ENCODE peak calls at places on chromosomes 6 and 20, in eight cellular contexts. One of them, this sample, is unnamed.

GRCh38 chr6:157323114-157323923 is at the start of gene TMEM242:
- DNase-seq in NCI-H774: no peak
- DNase-seq in fibroblast of lung: peak
- DNase-seq in CD8-positive, alpha-beta memory T cell: peak
- DNase-seq in DMS79 treated with DMSO at 0.1 percent for 48 hours: no peak
- DNase-seq in RCC 7860: peak
- DNase-seq in uterus: peak
- DNase-seq in AG08395: peak
- DNase-seq in this sample: peak

GRCh38 chr20:20521736-20522135 is 153.8 kb downstream of the INSM1 start:
- DNase-seq in DMS79 treated with DMSO at 0.1 percent for 48 hours: peak
- DNase-seq in uterus: no peak
- DNase-seq in AG08395: no peak
- DNase-seq in fibroblast of lung: no peak
- DNase-seq in RCC 7860: no peak
- DNase-seq in NCI-H774: no peak
- DNase-seq in CD8-positive, alpha-beta memory T cell: no peak
- DNase-seq in this sample: no peak

GRCh38 chr6:166955865-166956443 is 396 bp downstream of the RNASET2 start:
- DNase-seq in RCC 7860: no peak
- DNase-seq in uterus: no peak
- DNase-seq in AG08395: peak
- DNase-seq in CD8-positive, alpha-beta memory T cell: no peak
- DNase-seq in fibroblast of lung: no peak
- DNase-seq in NCI-H774: peak
- DNase-seq in DMS79 treated with DMSO at 0.1 percent for 48 hours: peak
- DNase-seq in this sample: peak

GRCh38 chr20:9068232-9068781 is 580 bp upstream of the PLCB4 start:
- DNase-seq in NCI-H774: peak
- DNase-seq in uterus: peak
- DNase-seq in CD8-positive, alpha-beta memory T cell: no peak
- DNase-seq in AG08395: peak
- DNase-seq in fibroblast of lung: no peak
- DNase-seq in DMS79 treated with DMSO at 0.1 percent for 48 hours: no peak
- DNase-seq in RCC 7860: no peak
- DNase-seq in this sample: no peak

GRCh38 chr20:31713312-31714049 is 9.2 kb downstream of the BCL2L1 start:
- DNase-seq in RCC 7860: peak
- DNase-seq in DMS79 treated with DMSO at 0.1 percent for 48 hours: no peak
- DNase-seq in CD8-positive, alpha-beta memory T cell: no peak
- DNase-seq in uterus: peak
- DNase-seq in AG08395: peak
- DNase-seq in NCI-H774: no peak
- DNase-seq in fibroblast of lung: peak
- DNase-seq in this sample: no peak

GRCh38 chr20:5933802-5934436 is 16.4 kb downstream of the TRMT6 start:
- DNase-seq in DMS79 treated with DMSO at 0.1 percent for 48 hours: no peak
- DNase-seq in fibroblast of lung: peak
- DNase-seq in uterus: no peak
- DNase-seq in NCI-H774: no peak
- DNase-seq in AG08395: peak
- DNase-seq in RCC 7860: no peak
- DNase-seq in CD8-positive, alpha-beta memory T cell: no peak
- DNase-seq in this sample: no peak

GRCh38 chr6:111211411-111212030 is 124.2 kb downstream of the SLC16A10 start:
- DNase-seq in CD8-positive, alpha-beta memory T cell: no peak
- DNase-seq in RCC 7860: no peak
- DNase-seq in DMS79 treated with DMSO at 0.1 percent for 48 hours: no peak
- DNase-seq in uterus: no peak
- DNase-seq in NCI-H774: no peak
- DNase-seq in fibroblast of lung: no peak
- DNase-seq in AG08395: no peak
- DNase-seq in this sample: no peak

GRCh38 chr20:17691758-17692157 is 8.0 kb upstream of the BANF2 start:
- DNase-seq in NCI-H774: no peak
- DNase-seq in uterus: no peak
- DNase-seq in fibroblast of lung: no peak
- DNase-seq in RCC 7860: no peak
- DNase-seq in CD8-positive, alpha-beta memory T cell: no peak
- DNase-seq in DMS79 treated with DMSO at 0.1 percent for 48 hours: no peak
- DNase-seq in AG08395: no peak
- DNase-seq in this sample: no peak

GRCh38 chr20:62716198-62716940 is 7.7 kb downstream of the NTSR1 start:
- DNase-seq in NCI-H774: no peak
- DNase-seq in uterus: no peak
- DNase-seq in CD8-positive, alpha-beta memory T cell: peak
- DNase-seq in AG08395: peak
- DNase-seq in DMS79 treated with DMSO at 0.1 percent for 48 hours: no peak
- DNase-seq in fibroblast of lung: no peak
- DNase-seq in RCC 7860: no peak
- DNase-seq in this sample: peak

GRCh38 chr6:128438311-128438916 is 82.0 kb downstream of the PTPRK start:
- DNase-seq in RCC 7860: no peak
- DNase-seq in NCI-H774: no peak
- DNase-seq in AG08395: no peak
- DNase-seq in DMS79 treated with DMSO at 0.1 percent for 48 hours: peak
- DNase-seq in fibroblast of lung: peak
- DNase-seq in uterus: peak
- DNase-seq in CD8-positive, alpha-beta memory T cell: no peak
- DNase-seq in this sample: no peak

GRCh38 chr20:51306081-51306480 is 236.4 kb downstream of the NFATC2 start:
- DNase-seq in NCI-H774: no peak
- DNase-seq in RCC 7860: no peak
- DNase-seq in uterus: no peak
- DNase-seq in CD8-positive, alpha-beta memory T cell: no peak
- DNase-seq in fibroblast of lung: no peak
- DNase-seq in DMS79 treated with DMSO at 0.1 percent for 48 hours: no peak
- DNase-seq in AG08395: no peak
- DNase-seq in this sample: no peak

GRCh38 chr20:15235799-15236198 is 898.4 kb upstream of the FLRT3 start:
- DNase-seq in uterus: no peak
- DNase-seq in DMS79 treated with DMSO at 0.1 percent for 48 hours: no peak
- DNase-seq in fibroblast of lung: no peak
- DNase-seq in NCI-H774: no peak
- DNase-seq in CD8-positive, alpha-beta memory T cell: no peak
- DNase-seq in AG08395: no peak
- DNase-seq in RCC 7860: no peak
- DNase-seq in this sample: no peak

GRCh38 chr6:4316867-4317400 is 181.6 kb upstream of the ECI2 start:
- DNase-seq in RCC 7860: peak
- DNase-seq in AG08395: peak
- DNase-seq in fibroblast of lung: peak
- DNase-seq in DMS79 treated with DMSO at 0.1 percent for 48 hours: no peak
- DNase-seq in CD8-positive, alpha-beta memory T cell: no peak
- DNase-seq in uterus: no peak
- DNase-seq in NCI-H774: peak
- DNase-seq in this sample: no peak

GRCh38 chr6:89260310-89260709 is 43.2 kb upstream of the GABRR1 start:
- DNase-seq in AG08395: no peak
- DNase-seq in DMS79 treated with DMSO at 0.1 percent for 48 hours: no peak
- DNase-seq in NCI-H774: no peak
- DNase-seq in fibroblast of lung: no peak
- DNase-seq in CD8-positive, alpha-beta memory T cell: no peak
- DNase-seq in uterus: no peak
- DNase-seq in RCC 7860: no peak
- DNase-seq in this sample: no peak

GRCh38 chr6:70651326-70651905 is 16.3 kb upstream of the SMAP1 start:
- DNase-seq in NCI-H774: no peak
- DNase-seq in uterus: no peak
- DNase-seq in AG08395: no peak
- DNase-seq in DMS79 treated with DMSO at 0.1 percent for 48 hours: no peak
- DNase-seq in RCC 7860: no peak
- DNase-seq in fibroblast of lung: no peak
- DNase-seq in CD8-positive, alpha-beta memory T cell: peak
- DNase-seq in this sample: no peak